ENCODE peak calls at places on chromosome 9, in six cellular contexts. L, J, K, Q, M and Z are unnamed samples.

GRCh38 chr9:99577351-99577750 is 244.3 kb upstream of the NR4A3 start:
- DNase-seq in L (no peak), J (no peak), K (no peak), Q (no peak), M (no peak), Z (no peak)

GRCh38 chr9:129630967-129631672 is 5.2 kb downstream of the NTMT1 start:
- DNase-seq in L (no peak), J (no peak), K (no peak), Q (no peak), M (peak; percentile 76), Z (no peak)

GRCh38 chr9:95627802-95628201 is 111.0 kb upstream of the PTCH1 start:
- DNase-seq in L (no peak), J (no peak), K (no peak), Q (no peak), M (no peak), Z (no peak)

GRCh38 chr9:134671341-134672113 is 29.9 kb downstream of the COL5A1 start:
- DNase-seq in L (no peak), J (no peak), K (no peak), Q (no peak), M (no peak), Z (no peak)

GRCh38 chr9:129467739-129468666 is 152.9 kb downstream of the C9orf50 start:
- DNase-seq in L (no peak), J (no peak), K (no peak), Q (peak; percentile 65), M (peak; percentile 0), Z (no peak)

GRCh38 chr9:131473198-131473885 is 29.4 kb upstream of the POMT1 start:
- DNase-seq in L (no peak), J (no peak), K (no peak), Q (no peak), M (no peak), Z (no peak)

GRCh38 chr9:134536101-134536900 is 105.3 kb upstream of the COL5A1 start:
- DNase-seq in L (no peak), J (no peak), K (no peak), Q (no peak), M (no peak), Z (no peak)

GRCh38 chr9:122816163-122816867 is 12.1 kb downstream of the PDCL start:
- DNase-seq in L (no peak), J (no peak), K (peak; percentile 10), Q (no peak), M (peak; percentile 55), Z (no peak)

GRCh38 chr9:684055-684949 is 157.2 kb upstream of the DMRT1 start:
- DNase-seq in L (peak; percentile 54), J (no peak), K (peak; percentile 31), Q (no peak), M (peak; percentile 20), Z (no peak)

GRCh38 chr9:86854898-86855523 is 92.3 kb downstream of the GAS1 start:
- DNase-seq in L (peak; percentile 87), J (no peak), K (no peak), Q (peak; percentile 88), M (peak; percentile 16), Z (no peak)

GRCh38 chr9:40927260-40927631 is 201.2 kb downstream of the FOXD4L6 start:
- DNase-seq in L (no peak), J (no peak), K (no peak), Q (peak; percentile 17), M (no peak), Z (no peak)

GRCh38 chr9:98808411-98808815 is 943 bp downstream of the GALNT12 start:
- DNase-seq in L (no peak), J (peak; percentile 37), K (no peak), Q (peak; percentile 60), M (no peak), Z (no peak)

GRCh38 chr9:97978706-97979105 is 4.4 kb upstream of the ANP32B start:
- DNase-seq in L (no peak), J (no peak), K (no peak), Q (no peak), M (no peak), Z (no peak)

DNA sequence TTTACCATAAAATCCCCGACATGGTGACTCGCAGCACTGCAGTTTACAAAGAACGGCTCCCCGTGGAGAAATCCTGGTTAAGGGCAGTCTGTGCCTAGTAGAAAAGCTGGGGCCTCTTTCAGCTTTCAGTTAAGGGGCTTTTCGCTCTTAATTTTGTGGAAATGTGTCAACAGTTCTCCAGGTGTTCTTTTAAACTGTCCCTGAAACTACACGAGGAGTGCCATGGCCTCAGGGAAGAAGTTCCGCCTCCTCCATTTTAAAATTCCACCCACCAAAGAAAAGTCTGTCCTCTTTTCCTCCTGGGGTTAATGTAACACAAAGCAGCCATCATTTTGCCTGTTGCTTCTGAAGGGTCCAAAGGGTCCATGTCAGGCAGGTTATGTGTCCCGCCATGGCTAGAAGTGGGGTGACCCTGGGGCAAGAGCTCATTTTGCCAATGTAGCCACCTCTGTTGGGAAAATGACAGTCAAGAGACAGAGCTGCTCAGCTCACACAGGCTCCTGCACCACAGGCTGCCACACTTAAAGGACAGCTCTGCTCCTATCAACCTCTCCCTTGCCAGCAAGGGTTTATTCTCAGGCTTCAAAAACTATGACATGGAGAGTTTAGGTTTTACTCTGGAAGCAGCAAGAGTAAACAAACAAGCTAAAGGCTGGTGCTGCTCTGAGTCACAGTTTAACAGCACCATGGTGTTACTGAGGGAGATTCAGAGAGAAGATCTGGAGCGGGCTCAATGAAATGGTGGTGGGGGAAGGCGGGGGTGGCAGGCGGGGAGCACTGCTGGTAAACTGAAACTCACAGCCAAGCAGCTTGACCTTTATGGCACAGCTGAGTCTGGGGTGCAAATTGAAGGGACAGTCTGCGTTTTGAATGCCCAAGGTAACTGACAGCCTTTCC is 3.2 kb downstream of the WHRN start:
- DNase-seq in L (peak; percentile 48), J (no peak), K (no peak), Q (peak; percentile 78), M (peak; percentile 61), Z (no peak)
- H3K4me3 ChIP-seq in L (peak overlapping the region; percentile 48), J (no peak overlapping the region), K (no peak overlapping the region), Q (peak overlapping the region; percentile 77), M (no peak overlapping the region), Z (no peak overlapping the region)

GRCh38 chr9:23587433-23587832 is 238.6 kb downstream of the ELAVL2 start:
- DNase-seq in L (no peak), J (no peak), K (peak; percentile 61), Q (no peak), M (peak; percentile 92), Z (no peak)

GRCh38 chr9:23587903-23588302 is 238.1 kb downstream of the ELAVL2 start:
- DNase-seq in L (no peak), J (no peak), K (no peak), Q (peak; percentile 73), M (no peak), Z (no peak)

GRCh38 chr9:23586906-23587305 is 239.1 kb downstream of the ELAVL2 start:
- DNase-seq in L (no peak), J (peak; percentile 1), K (no peak), Q (no peak), M (no peak), Z (no peak)

DNA sequence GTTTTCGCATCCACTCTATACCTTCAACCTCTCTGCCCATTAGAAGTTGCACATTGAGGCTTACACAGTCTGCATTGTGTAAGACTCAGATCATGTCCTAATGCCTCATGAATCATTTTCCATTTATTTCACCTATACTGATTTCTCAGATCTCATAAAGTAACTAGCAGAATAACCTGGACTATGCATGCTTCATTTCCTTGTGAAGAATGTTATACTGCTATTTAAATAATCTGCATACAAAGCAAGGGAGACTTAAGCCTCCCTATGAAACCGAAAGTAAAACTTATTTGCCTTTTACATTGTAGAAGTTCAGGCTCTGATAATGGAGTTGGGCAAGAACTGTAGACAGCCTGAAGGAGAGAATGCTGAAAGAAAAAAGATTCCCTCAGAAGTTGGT is 235.4 kb downstream of the ELAVL2 start:
- DNase-seq in L (no peak), J (peak; percentile 0), K (no peak), Q (no peak), M (no peak), Z (no peak)
- H3K4me3 ChIP-seq in L (no peak overlapping the region), J (no peak overlapping the region), K (peak overlapping the region; percentile 8), Q (no peak overlapping the region), M (no peak overlapping the region), Z (no peak overlapping the region)

GRCh38 chr9:126614088-126614454 is 343 bp downstream of the LMX1B start:
- DNase-seq in L (no peak), J (no peak), K (no peak), Q (peak; percentile 73), M (no peak), Z (no peak)

GRCh38 chr9:126614455-126615248 is 924 bp downstream of the LMX1B start:
- DNase-seq in L (no peak), J (no peak), K (no peak), Q (peak; percentile 81), M (no peak), Z (no peak)

GRCh38 chr9:126612813-126613641 is 701 bp upstream of the LMX1B start:
- DNase-seq in L (no peak), J (no peak), K (no peak), Q (peak; percentile 78), M (no peak), Z (no peak)

GRCh38 chr9:126612329-126612812 is 1.4 kb upstream of the LMX1B start:
- DNase-seq in L (no peak), J (no peak), K (no peak), Q (peak; percentile 75), M (no peak), Z (no peak)

GRCh38 chr9:126613656-126614055 is at the start of gene LMX1B:
- DNase-seq in L (no peak), J (no peak), K (no peak), Q (peak; percentile 85), M (peak; percentile 12), Z (no peak)
- H3K4me3 ChIP-seq in L (peak within 1 kb of the TSS; percentile 19), J (no peak within 1 kb of the TSS), K (peak within 1 kb of the TSS; percentile 38), Q (peak within 1 kb of the TSS; percentile 89), M (no peak within 1 kb of the TSS), Z (no peak within 1 kb of the TSS)

DNA sequence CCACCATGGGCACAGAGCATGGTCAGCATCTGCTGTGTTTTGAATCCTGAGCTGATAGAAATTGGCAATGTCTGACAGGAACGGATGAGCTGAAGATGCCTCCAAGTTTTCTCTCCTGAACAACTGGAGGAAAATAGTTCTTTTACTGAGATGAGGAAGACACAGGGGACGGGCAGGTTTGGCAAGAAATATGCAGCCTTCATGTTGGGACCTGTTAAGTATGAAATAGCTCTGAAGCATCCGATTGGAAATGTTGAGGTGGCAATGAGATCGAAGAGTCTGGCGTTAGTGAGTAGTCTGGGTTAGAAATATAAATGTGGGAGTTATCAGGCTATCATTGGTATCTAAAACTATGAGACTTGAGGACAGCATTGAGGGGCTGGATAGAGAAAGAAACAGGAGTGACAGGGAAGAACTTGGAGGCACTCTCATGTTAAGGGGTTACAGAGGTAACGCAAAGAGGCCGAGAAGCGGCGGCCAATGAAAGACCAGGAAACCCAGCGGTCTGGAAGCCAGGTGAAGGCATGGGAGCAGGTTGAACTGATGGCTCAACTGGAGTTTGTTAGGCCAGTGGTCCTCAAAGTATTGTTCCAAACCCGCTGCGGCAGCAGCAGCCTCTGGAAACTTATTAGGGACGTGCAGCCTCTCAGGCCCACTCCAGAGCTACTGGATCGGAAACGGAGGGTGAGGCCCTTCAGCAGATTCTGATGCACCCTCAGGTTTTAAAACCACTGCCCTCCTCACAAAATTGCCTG is 1.0 kb upstream of the MAMDC2 start:
- DNase-seq in L (no peak), J (no peak), K (no peak), Q (no peak), M (no peak), Z (no peak)
- H3K4me3 ChIP-seq in L (no peak overlapping the region), J (no peak overlapping the region), K (peak overlapping the region; percentile 56), Q (peak overlapping the region; percentile 82), M (no peak overlapping the region), Z (no peak overlapping the region)